ENCODE peak calls at places on chromosomes 3 and 15, in ten cellular contexts. One of them, this sample, is unnamed.

GRCh38 chr3:194287977-194288706 is 63.0 kb downstream of the CPN2 start:
- DNase-seq in SJSA1: no peak
- DNase-seq in OCI-LY7: no peak
- DNase-seq in EH: no peak
- DNase-seq in SK-N-DZ: no peak
- DNase-seq in A549: no peak
- DNase-seq in GM12865: no peak
- DNase-seq in MM.1S: no peak
- DNase-seq in nucleus accumbens: no peak
- DNase-seq in bronchial epithelial cell: no peak
- DNase-seq in this sample: no peak

GRCh38 chr3:49017978-49018706 is at the start of gene DALRD3:
- DNase-seq in OCI-LY7: peak
- DNase-seq in EH: peak
- DNase-seq in MM.1S: peak
- DNase-seq in GM12865: peak
- DNase-seq in SJSA1: peak
- DNase-seq in nucleus accumbens: peak
- DNase-seq in A549: peak
- DNase-seq in bronchial epithelial cell: peak
- DNase-seq in SK-N-DZ: peak
- DNase-seq in this sample: peak

GRCh38 chr3:160941885-160942494 is 163.2 kb downstream of the B3GALNT1 start:
- DNase-seq in EH: peak
- DNase-seq in nucleus accumbens: no peak
- DNase-seq in SJSA1: peak
- DNase-seq in A549: peak
- DNase-seq in MM.1S: peak
- DNase-seq in SK-N-DZ: peak
- DNase-seq in GM12865: peak
- DNase-seq in OCI-LY7: peak
- DNase-seq in bronchial epithelial cell: peak
- DNase-seq in this sample: peak

GRCh38 chr3:164737174-164737573 is 341.1 kb downstream of the SI start:
- DNase-seq in GM12865: no peak
- DNase-seq in nucleus accumbens: no peak
- DNase-seq in OCI-LY7: no peak
- DNase-seq in bronchial epithelial cell: no peak
- DNase-seq in EH: no peak
- DNase-seq in SJSA1: no peak
- DNase-seq in A549: no peak
- DNase-seq in MM.1S: no peak
- DNase-seq in SK-N-DZ: no peak
- DNase-seq in this sample: no peak

GRCh38 chr15:26166429-26166828 is 303.3 kb upstream of the ATP10A start:
- DNase-seq in SK-N-DZ: no peak
- DNase-seq in GM12865: no peak
- DNase-seq in bronchial epithelial cell: no peak
- DNase-seq in SJSA1: no peak
- DNase-seq in A549: no peak
- DNase-seq in nucleus accumbens: no peak
- DNase-seq in MM.1S: no peak
- DNase-seq in EH: no peak
- DNase-seq in OCI-LY7: no peak
- DNase-seq in this sample: no peak

GRCh38 chr3:124078978-124079911 is 87.3 kb upstream of the ROPN1 start:
- DNase-seq in bronchial epithelial cell: peak
- DNase-seq in SJSA1: peak
- DNase-seq in EH: peak
- DNase-seq in nucleus accumbens: no peak
- DNase-seq in SK-N-DZ: peak
- DNase-seq in GM12865: peak
- DNase-seq in A549: peak
- DNase-seq in MM.1S: peak
- DNase-seq in OCI-LY7: peak
- DNase-seq in this sample: peak

GRCh38 chr15:50353251-50353998 is 1.6 kb downstream of the GABPB1 start:
- DNase-seq in OCI-LY7: peak
- DNase-seq in A549: peak
- DNase-seq in GM12865: peak
- DNase-seq in SK-N-DZ: no peak
- DNase-seq in MM.1S: peak
- DNase-seq in SJSA1: peak
- DNase-seq in nucleus accumbens: no peak
- DNase-seq in EH: peak
- DNase-seq in bronchial epithelial cell: peak
- DNase-seq in this sample: peak

GRCh38 chr3:176623751-176624150 is 573.5 kb downstream of the TBL1XR1 start:
- DNase-seq in nucleus accumbens: no peak
- DNase-seq in bronchial epithelial cell: no peak
- DNase-seq in EH: no peak
- DNase-seq in SK-N-DZ: no peak
- DNase-seq in A549: no peak
- DNase-seq in GM12865: no peak
- DNase-seq in MM.1S: no peak
- DNase-seq in OCI-LY7: no peak
- DNase-seq in SJSA1: no peak
- DNase-seq in this sample: no peak

GRCh38 chr15:97652700-97653167 is 307.8 kb upstream of the ARRDC4 start:
- DNase-seq in GM12865: no peak
- DNase-seq in nucleus accumbens: no peak
- DNase-seq in OCI-LY7: no peak
- DNase-seq in A549: no peak
- DNase-seq in MM.1S: peak
- DNase-seq in SJSA1: no peak
- DNase-seq in EH: no peak
- DNase-seq in SK-N-DZ: peak
- DNase-seq in bronchial epithelial cell: no peak
- DNase-seq in this sample: no peak

GRCh38 chr3:19947549-19948071 is 713 bp downstream of the RAB5A start:
- DNase-seq in EH: peak
- DNase-seq in SK-N-DZ: peak
- DNase-seq in A549: peak
- DNase-seq in OCI-LY7: peak
- DNase-seq in SJSA1: peak
- DNase-seq in bronchial epithelial cell: peak
- DNase-seq in MM.1S: peak
- DNase-seq in GM12865: peak
- DNase-seq in nucleus accumbens: peak
- DNase-seq in this sample: peak

GRCh38 chr3:109921509-109921908 is 584.2 kb upstream of the DPPA4 start:
- DNase-seq in bronchial epithelial cell: no peak
- DNase-seq in EH: no peak
- DNase-seq in SJSA1: no peak
- DNase-seq in GM12865: no peak
- DNase-seq in A549: no peak
- DNase-seq in SK-N-DZ: peak
- DNase-seq in OCI-LY7: no peak
- DNase-seq in nucleus accumbens: no peak
- DNase-seq in MM.1S: no peak
- DNase-seq in this sample: no peak

GRCh38 chr3:142180761-142181362 is 31.5 kb upstream of the TFDP2 start:
- DNase-seq in EH: peak
- DNase-seq in SK-N-DZ: peak
- DNase-seq in GM12865: peak
- DNase-seq in bronchial epithelial cell: peak
- DNase-seq in SJSA1: no peak
- DNase-seq in A549: peak
- DNase-seq in nucleus accumbens: no peak
- DNase-seq in OCI-LY7: peak
- DNase-seq in MM.1S: peak
- DNase-seq in this sample: peak

GRCh38 chr3:109773006-109773405 is 435.7 kb upstream of the DPPA4 start:
- DNase-seq in A549: no peak
- DNase-seq in SJSA1: no peak
- DNase-seq in EH: no peak
- DNase-seq in nucleus accumbens: no peak
- DNase-seq in SK-N-DZ: no peak
- DNase-seq in MM.1S: no peak
- DNase-seq in GM12865: no peak
- DNase-seq in OCI-LY7: no peak
- DNase-seq in bronchial epithelial cell: no peak
- DNase-seq in this sample: no peak

GRCh38 chr3:197555281-197556261 is at the start of gene BDH1:
- DNase-seq in EH: peak
- DNase-seq in nucleus accumbens: peak
- DNase-seq in OCI-LY7: peak
- DNase-seq in bronchial epithelial cell: peak
- DNase-seq in MM.1S: peak
- DNase-seq in GM12865: peak
- DNase-seq in SJSA1: peak
- DNase-seq in A549: peak
- DNase-seq in SK-N-DZ: peak
- DNase-seq in this sample: peak

GRCh38 chr3:138081371-138082084 is 33.9 kb downstream of the DZIP1L start:
- DNase-seq in SK-N-DZ: no peak
- DNase-seq in bronchial epithelial cell: peak
- DNase-seq in SJSA1: peak
- DNase-seq in GM12865: no peak
- DNase-seq in OCI-LY7: no peak
- DNase-seq in A549: no peak
- DNase-seq in EH: peak
- DNase-seq in nucleus accumbens: no peak
- DNase-seq in MM.1S: no peak
- DNase-seq in this sample: peak

GRCh38 chr3:43091481-43091880 is 14.4 kb downstream of the POMGNT2 start:
- DNase-seq in nucleus accumbens: no peak
- DNase-seq in EH: no peak
- DNase-seq in SK-N-DZ: no peak
- DNase-seq in bronchial epithelial cell: no peak
- DNase-seq in OCI-LY7: no peak
- DNase-seq in SJSA1: no peak
- DNase-seq in GM12865: no peak
- DNase-seq in MM.1S: no peak
- DNase-seq in A549: no peak
- DNase-seq in this sample: no peak

GRCh38 chr3:172259191-172259590 is 189.1 kb downstream of the GHSR start:
- DNase-seq in EH: peak
- DNase-seq in GM12865: no peak
- DNase-seq in A549: no peak
- DNase-seq in bronchial epithelial cell: no peak
- DNase-seq in SJSA1: no peak
- DNase-seq in MM.1S: no peak
- DNase-seq in nucleus accumbens: no peak
- DNase-seq in SK-N-DZ: no peak
- DNase-seq in OCI-LY7: no peak
- DNase-seq in this sample: no peak